ENCODE peak calls at places on chromosomes 2 and 18, in nine cellular contexts. One of them, this sample, is unnamed.

GRCh38 chr18:28778706-28779105 is 601.8 kb upstream of the CDH2 start:
- DNase-seq in H1: no peak
- DNase-seq in CD4-positive, alpha-beta T cell: no peak
- DNase-seq in psoas muscle: no peak
- DNase-seq in A549: no peak
- DNase-seq in CD8-positive, alpha-beta memory T cell: no peak
- DNase-seq in pancreas: peak; percentile 20
- DNase-seq in K562: no peak
- DNase-seq in CD8-positive, alpha-beta T cell: no peak
- DNase-seq in this sample: no peak

GRCh38 chr2:60070851-60071250 is 482.6 kb downstream of the BCL11A start:
- DNase-seq in H1: no peak
- DNase-seq in CD4-positive, alpha-beta T cell: no peak
- DNase-seq in psoas muscle: no peak
- DNase-seq in A549: no peak
- DNase-seq in CD8-positive, alpha-beta memory T cell: no peak
- DNase-seq in pancreas: no peak
- DNase-seq in K562: no peak
- DNase-seq in CD8-positive, alpha-beta T cell: no peak
- DNase-seq in this sample: no peak

GRCh38 chr18:31679806-31680793 is 4.3 kb downstream of the B4GALT6 start:
- DNase-seq in H1: no peak
- DNase-seq in CD4-positive, alpha-beta T cell: no peak
- DNase-seq in psoas muscle: no peak
- DNase-seq in A549: no peak
- DNase-seq in CD8-positive, alpha-beta memory T cell: no peak
- DNase-seq in pancreas: no peak
- DNase-seq in K562: no peak
- DNase-seq in CD8-positive, alpha-beta T cell: no peak
- DNase-seq in this sample: no peak

GRCh38 chr2:121359170-121359569 is 74.2 kb upstream of the TFCP2L1 start:
- DNase-seq in H1: no peak
- DNase-seq in CD4-positive, alpha-beta T cell: no peak
- DNase-seq in psoas muscle: no peak
- DNase-seq in A549: no peak
- DNase-seq in CD8-positive, alpha-beta memory T cell: no peak
- DNase-seq in pancreas: no peak
- DNase-seq in K562: no peak
- DNase-seq in CD8-positive, alpha-beta T cell: no peak
- DNase-seq in this sample: no peak

GRCh38 chr2:132891456-132891855 is 221.5 kb upstream of the LYPD1 start:
- DNase-seq in H1: no peak
- DNase-seq in CD4-positive, alpha-beta T cell: no peak
- DNase-seq in psoas muscle: no peak
- DNase-seq in A549: no peak
- DNase-seq in CD8-positive, alpha-beta memory T cell: no peak
- DNase-seq in pancreas: no peak
- DNase-seq in K562: no peak
- DNase-seq in CD8-positive, alpha-beta T cell: no peak
- DNase-seq in this sample: no peak

GRCh38 chr18:7757175-7757574 is 190.1 kb downstream of the PTPRM start:
- DNase-seq in H1: no peak
- DNase-seq in CD4-positive, alpha-beta T cell: no peak
- DNase-seq in psoas muscle: no peak
- DNase-seq in A549: no peak
- DNase-seq in CD8-positive, alpha-beta memory T cell: no peak
- DNase-seq in pancreas: no peak
- DNase-seq in K562: no peak
- DNase-seq in CD8-positive, alpha-beta T cell: no peak
- DNase-seq in this sample: no peak

GRCh38 chr2:69581774-69582581 is 61.6 kb downstream of the AAK1 start:
- DNase-seq in H1: no peak
- DNase-seq in CD4-positive, alpha-beta T cell: no peak
- DNase-seq in psoas muscle: no peak
- DNase-seq in A549: no peak
- DNase-seq in CD8-positive, alpha-beta memory T cell: no peak
- DNase-seq in pancreas: no peak
- DNase-seq in K562: no peak
- DNase-seq in CD8-positive, alpha-beta T cell: no peak
- DNase-seq in this sample: no peak

GRCh38 chr2:9335322-9335754 is 88.0 kb downstream of the ITGB1BP1 start:
- DNase-seq in H1: no peak
- DNase-seq in CD4-positive, alpha-beta T cell: no peak
- DNase-seq in psoas muscle: no peak
- DNase-seq in A549: no peak
- DNase-seq in CD8-positive, alpha-beta memory T cell: no peak
- DNase-seq in pancreas: no peak
- DNase-seq in K562: no peak
- DNase-seq in CD8-positive, alpha-beta T cell: no peak
- DNase-seq in this sample: no peak

GRCh38 chr18:26307161-26307773 is 81.0 kb downstream of the TAF4B start:
- DNase-seq in H1: no peak
- DNase-seq in CD4-positive, alpha-beta T cell: no peak
- DNase-seq in psoas muscle: no peak
- DNase-seq in A549: peak; percentile 36
- DNase-seq in CD8-positive, alpha-beta memory T cell: no peak
- DNase-seq in pancreas: no peak
- DNase-seq in K562: peak; percentile 50
- DNase-seq in CD8-positive, alpha-beta T cell: no peak
- DNase-seq in this sample: peak; percentile 88

GRCh38 chr2:232473467-232473890 is 14.2 kb downstream of the ECEL1 start:
- DNase-seq in H1: no peak
- DNase-seq in CD4-positive, alpha-beta T cell: no peak
- DNase-seq in psoas muscle: no peak
- DNase-seq in A549: no peak
- DNase-seq in CD8-positive, alpha-beta memory T cell: no peak
- DNase-seq in pancreas: no peak
- DNase-seq in K562: no peak
- DNase-seq in CD8-positive, alpha-beta T cell: no peak
- DNase-seq in this sample: no peak

GRCh38 chr2:15988724-15989123 is 48.4 kb downstream of the MYCN start:
- DNase-seq in H1: no peak
- DNase-seq in CD4-positive, alpha-beta T cell: no peak
- DNase-seq in psoas muscle: no peak
- DNase-seq in A549: no peak
- DNase-seq in CD8-positive, alpha-beta memory T cell: no peak
- DNase-seq in pancreas: no peak
- DNase-seq in K562: no peak
- DNase-seq in CD8-positive, alpha-beta T cell: no peak
- DNase-seq in this sample: no peak
- H3K9me3 ChIP-seq in H1: no peaks in the 10 kb centered on the region
- H3K9me3 ChIP-seq in CD4-positive, alpha-beta T cell: no peaks in the 10 kb centered on the region
- H3K9me3 ChIP-seq in psoas muscle: no peaks in the 10 kb centered on the region
- H3K9me3 ChIP-seq in A549: no peaks in the 10 kb centered on the region
- H3K9me3 ChIP-seq in CD8-positive, alpha-beta memory T cell: no peaks in the 10 kb centered on the region
- H3K9me3 ChIP-seq in pancreas: no peaks in the 10 kb centered on the region
- H3K9me3 ChIP-seq in K562: no peaks in the 10 kb centered on the region
- H3K9me3 ChIP-seq in CD8-positive, alpha-beta T cell: no peaks in the 10 kb centered on the region
- H3K9me3 ChIP-seq in this sample: no peaks in the 10 kb centered on the region

GRCh38 chr2:4909486-4909885 is 782.7 kb upstream of the SOX11 start:
- DNase-seq in H1: no peak
- DNase-seq in CD4-positive, alpha-beta T cell: no peak
- DNase-seq in psoas muscle: no peak
- DNase-seq in A549: no peak
- DNase-seq in CD8-positive, alpha-beta memory T cell: no peak
- DNase-seq in pancreas: no peak
- DNase-seq in K562: no peak
- DNase-seq in CD8-positive, alpha-beta T cell: no peak
- DNase-seq in this sample: no peak
- H3K9me3 ChIP-seq in H1: no peaks in the 10 kb centered on the region
- H3K9me3 ChIP-seq in CD4-positive, alpha-beta T cell: no peaks in the 10 kb centered on the region
- H3K9me3 ChIP-seq in psoas muscle: no peaks in the 10 kb centered on the region
- H3K9me3 ChIP-seq in A549: peaks cover 5% of the 10 kb centered on the region
- H3K9me3 ChIP-seq in CD8-positive, alpha-beta memory T cell: no peaks in the 10 kb centered on the region
- H3K9me3 ChIP-seq in pancreas: no peaks in the 10 kb centered on the region
- H3K9me3 ChIP-seq in K562: no peaks in the 10 kb centered on the region
- H3K9me3 ChIP-seq in CD8-positive, alpha-beta T cell: no peaks in the 10 kb centered on the region
- H3K9me3 ChIP-seq in this sample: no peaks in the 10 kb centered on the region

DNA sequence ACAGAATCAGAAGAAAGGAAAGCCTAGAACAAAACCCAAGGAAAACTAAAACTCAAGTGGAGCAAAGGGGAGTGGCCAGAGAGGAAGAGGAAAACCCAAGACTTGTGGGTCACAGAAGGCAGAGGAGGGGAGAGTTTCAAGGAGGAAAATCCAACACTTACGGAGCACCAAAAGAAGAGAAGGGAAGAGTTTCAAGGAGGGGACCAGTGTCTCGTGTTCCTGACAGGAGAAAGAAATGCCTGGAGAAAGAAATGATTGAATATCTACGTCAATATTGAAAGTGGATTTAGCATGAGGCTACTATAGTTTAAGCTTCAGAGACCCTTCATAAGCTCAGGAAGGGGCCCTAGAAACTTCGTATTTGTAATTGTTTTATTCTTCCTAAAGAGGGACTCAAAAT is 1.4 kb upstream of the MFSD6 start:
- DNase-seq in H1: no peak
- DNase-seq in CD4-positive, alpha-beta T cell: no peak
- DNase-seq in psoas muscle: no peak
- DNase-seq in A549: no peak
- DNase-seq in CD8-positive, alpha-beta memory T cell: no peak
- DNase-seq in pancreas: no peak
- DNase-seq in K562: no peak
- DNase-seq in CD8-positive, alpha-beta T cell: no peak
- DNase-seq in this sample: no peak
- H3K9me3 ChIP-seq in H1: no peaks in the 10 kb centered on the region
- H3K9me3 ChIP-seq in CD4-positive, alpha-beta T cell: no peaks in the 10 kb centered on the region
- H3K9me3 ChIP-seq in psoas muscle: no peaks in the 10 kb centered on the region
- H3K9me3 ChIP-seq in A549: peaks cover 3% of the 10 kb centered on the region
- H3K9me3 ChIP-seq in CD8-positive, alpha-beta memory T cell: no peaks in the 10 kb centered on the region
- H3K9me3 ChIP-seq in pancreas: no peaks in the 10 kb centered on the region
- H3K9me3 ChIP-seq in K562: no peaks in the 10 kb centered on the region
- H3K9me3 ChIP-seq in CD8-positive, alpha-beta T cell: no peaks in the 10 kb centered on the region
- H3K9me3 ChIP-seq in this sample: no peaks in the 10 kb centered on the region

DNA sequence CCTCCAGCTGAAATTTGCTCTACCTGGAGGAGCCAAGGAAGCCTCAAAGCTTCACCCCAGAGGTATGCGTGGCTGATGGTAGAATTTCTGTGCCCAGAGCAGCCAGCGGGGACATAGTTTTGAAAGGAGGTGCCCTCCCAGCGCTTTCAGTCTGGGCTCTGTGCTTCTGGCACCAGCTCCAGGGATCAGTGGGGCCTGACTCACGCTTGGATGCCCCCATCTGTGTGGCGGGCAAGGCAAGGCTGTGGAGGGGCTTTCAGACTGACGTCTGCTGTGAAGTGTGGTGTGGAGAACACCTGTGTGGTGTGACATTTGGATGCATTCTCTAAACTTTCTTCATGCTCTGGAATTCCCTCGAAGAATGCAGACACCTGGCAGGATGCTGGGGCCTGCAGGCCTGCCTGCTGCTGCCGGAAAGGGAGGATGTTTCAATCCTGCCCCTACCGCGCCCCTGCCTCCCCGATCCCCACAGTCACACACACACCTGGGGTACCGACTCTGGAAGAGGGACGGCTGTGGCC is 84.1 kb downstream of the CTIF start:
- DNase-seq in H1: no peak
- DNase-seq in CD4-positive, alpha-beta T cell: no peak
- DNase-seq in psoas muscle: no peak
- DNase-seq in A549: no peak
- DNase-seq in CD8-positive, alpha-beta memory T cell: no peak
- DNase-seq in pancreas: no peak
- DNase-seq in K562: no peak
- DNase-seq in CD8-positive, alpha-beta T cell: no peak
- DNase-seq in this sample: no peak
- H3K9me3 ChIP-seq in H1: no peaks in the 10 kb centered on the region
- H3K9me3 ChIP-seq in CD4-positive, alpha-beta T cell: no peaks in the 10 kb centered on the region
- H3K9me3 ChIP-seq in psoas muscle: no peaks in the 10 kb centered on the region
- H3K9me3 ChIP-seq in A549: no peaks in the 10 kb centered on the region
- H3K9me3 ChIP-seq in CD8-positive, alpha-beta memory T cell: no peaks in the 10 kb centered on the region
- H3K9me3 ChIP-seq in pancreas: no peaks in the 10 kb centered on the region
- H3K9me3 ChIP-seq in K562: no peaks in the 10 kb centered on the region
- H3K9me3 ChIP-seq in CD8-positive, alpha-beta T cell: no peaks in the 10 kb centered on the region
- H3K9me3 ChIP-seq in this sample: no peaks in the 10 kb centered on the region

GRCh38 chr18:71134122-71134521 is 845.3 kb downstream of the SOCS6 start:
- DNase-seq in H1: no peak
- DNase-seq in CD4-positive, alpha-beta T cell: no peak
- DNase-seq in psoas muscle: no peak
- DNase-seq in A549: no peak
- DNase-seq in CD8-positive, alpha-beta memory T cell: no peak
- DNase-seq in pancreas: no peak
- DNase-seq in K562: no peak
- DNase-seq in CD8-positive, alpha-beta T cell: no peak
- DNase-seq in this sample: no peak

GRCh38 chr18:71130351-71130750 is 841.5 kb downstream of the SOCS6 start:
- DNase-seq in H1: no peak
- DNase-seq in CD4-positive, alpha-beta T cell: no peak
- DNase-seq in psoas muscle: no peak
- DNase-seq in A549: no peak
- DNase-seq in CD8-positive, alpha-beta memory T cell: no peak
- DNase-seq in pancreas: no peak
- DNase-seq in K562: no peak
- DNase-seq in CD8-positive, alpha-beta T cell: no peak
- DNase-seq in this sample: no peak

GRCh38 chr18:71136487-71136886 is 847.6 kb downstream of the SOCS6 start:
- DNase-seq in H1: no peak
- DNase-seq in CD4-positive, alpha-beta T cell: no peak
- DNase-seq in psoas muscle: no peak
- DNase-seq in A549: no peak
- DNase-seq in CD8-positive, alpha-beta memory T cell: no peak
- DNase-seq in pancreas: no peak
- DNase-seq in K562: no peak
- DNase-seq in CD8-positive, alpha-beta T cell: no peak
- DNase-seq in this sample: no peak

DNA sequence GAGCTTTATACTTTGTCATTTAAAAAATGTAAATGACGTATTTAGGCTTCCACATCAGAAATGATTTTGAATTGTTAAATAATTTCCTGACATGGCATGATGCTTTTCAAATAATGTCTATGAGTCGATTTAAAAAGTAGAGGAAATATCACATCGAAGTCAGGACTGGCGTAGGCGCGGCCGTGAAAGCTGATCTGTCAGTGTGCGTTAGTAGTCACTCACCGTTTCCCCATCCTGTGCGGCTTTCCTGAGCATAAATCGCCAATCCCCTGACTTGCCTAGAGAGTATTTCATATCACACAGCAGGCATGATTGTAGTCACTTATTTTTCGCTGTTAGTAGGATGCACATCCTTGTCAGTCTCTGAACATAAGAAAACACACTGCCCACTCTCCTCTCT is 843.1 kb downstream of the SOCS6 start:
- DNase-seq in H1: no peak
- DNase-seq in CD4-positive, alpha-beta T cell: no peak
- DNase-seq in psoas muscle: no peak
- DNase-seq in A549: no peak
- DNase-seq in CD8-positive, alpha-beta memory T cell: no peak
- DNase-seq in pancreas: no peak
- DNase-seq in K562: no peak
- DNase-seq in CD8-positive, alpha-beta T cell: no peak
- DNase-seq in this sample: no peak
- H3K9me3 ChIP-seq in H1: peaks cover 74% of the 10 kb centered on the region
- H3K9me3 ChIP-seq in CD4-positive, alpha-beta T cell: no peaks in the 10 kb centered on the region
- H3K9me3 ChIP-seq in psoas muscle: no peaks in the 10 kb centered on the region
- H3K9me3 ChIP-seq in A549: no peaks in the 10 kb centered on the region
- H3K9me3 ChIP-seq in CD8-positive, alpha-beta memory T cell: no peaks in the 10 kb centered on the region
- H3K9me3 ChIP-seq in pancreas: no peaks in the 10 kb centered on the region
- H3K9me3 ChIP-seq in K562: no peaks in the 10 kb centered on the region
- H3K9me3 ChIP-seq in CD8-positive, alpha-beta T cell: no peaks in the 10 kb centered on the region
- H3K9me3 ChIP-seq in this sample: peaks cover 29% of the 10 kb centered on the region

This sample was measured in Karpas-422.